ENCODE peak calls at places on chromosomes 6 and 20, in seven cellular contexts. L, S, C, O, V, E and R are unnamed samples.

GRCh38 chr6:136793348-136793747 is 1.1 kb upstream of the MAP3K5 start:
- DNase-seq in S (no peak), E (no peak), C (peak; percentile 77), O (no peak), V (no peak), L (no peak), R (no peak)

GRCh38 chr20:8940311-8940710 is 128.6 kb upstream of the PLCB4 start:
- DNase-seq in L (no peak), O (no peak), V (no peak), E (no peak), S (no peak), C (no peak), R (no peak)

GRCh38 chr6:46749731-46750130 is 3.0 kb downstream of the ANKRD66 start:
- DNase-seq in C (no peak), S (no peak), E (no peak), V (no peak), L (no peak), O (no peak), R (no peak)

GRCh38 chr6:107941199-107941598 is 16.8 kb downstream of the SEC63 start:
- DNase-seq in L (no peak), V (no peak), S (no peak), O (no peak), C (no peak), E (no peak), R (no peak)

GRCh38 chr20:46312075-46312944 is 4.0 kb upstream of the CDH22 start:
- DNase-seq in V (no peak), S (no peak), L (no peak), E (no peak), C (no peak), O (no peak), R (no peak)

GRCh38 chr20:54040528-54040927 is 29.9 kb downstream of the BCAS1 start:
- DNase-seq in L (no peak), V (no peak), E (no peak), S (no peak), C (no peak), O (no peak), R (no peak)

GRCh38 chr6:143621876-143622605 is 55.7 kb upstream of the PHACTR2 start:
- DNase-seq in S (no peak), V (no peak), E (no peak), C (no peak), O (no peak), L (no peak), R (no peak)

GRCh38 chr6:33073431-33073871 is at the start of gene HLA-DPA1:
- DNase-seq in O (peak; percentile 90), S (no peak), L (peak; percentile 22), C (peak; percentile 93), V (no peak), E (no peak), R (peak; percentile 71)

GRCh38 chr6:121305957-121306607 is 28.2 kb downstream of the TBC1D32 start:
- DNase-seq in E (no peak), O (peak; percentile 59), L (no peak), V (no peak), S (no peak), C (peak; percentile 53), R (no peak)

GRCh38 chr20:6765469-6766058 is 1.9 kb upstream of the BMP2 start:
- DNase-seq in S (no peak), L (no peak), V (no peak), C (peak; percentile 54), E (no peak), O (peak; percentile 67), R (no peak)

GRCh38 chr20:35796556-35796955 is 24.7 kb downstream of the PHF20 start:
- DNase-seq in E (no peak), O (no peak), C (no peak), L (no peak), S (no peak), V (no peak), R (no peak)